ENCODE peak calls at places on chromosome 21, in five cellular contexts. I is lower lobe of right lung; X is HCT116; V is CD4-positive, CD25-positive, alpha-beta regulatory T cell; T is heart right ventricle. Z is an unnamed sample.
A peak's percentile ranks its signal among the peaks of the same experiment; 100 is the strongest.

GRCh38 chr21:25427828-25428227 is 179.5 kb downstream of the MRPL39 start:
- DNase-seq in I (no peak), X (no peak), V (no peak), T (no peak), Z (no peak)

GRCh38 chr21:25997788-25998611 is 172.6 kb downstream of the APP start:
- DNase-seq in I (no peak), X (peak; percentile 65), V (no peak), T (no peak), Z (peak; percentile 63)

GRCh38 chr21:44575307-44576024 is 1.9 kb downstream of the KRTAP10-4 start:
- DNase-seq in I (peak; percentile 28), X (no peak), V (no peak), T (no peak), Z (no peak)

GRCh38 chr21:46112731-46113215 is 14.9 kb downstream of the COL6A2 start:
- DNase-seq in I (no peak), X (no peak), V (no peak), T (no peak), Z (no peak)

GRCh38 chr21:25307489-25307888 is 299.8 kb downstream of the MRPL39 start:
- DNase-seq in I (no peak), X (no peak), V (no peak), T (no peak), Z (no peak)

GRCh38 chr21:34147835-34148804 is 74.7 kb downstream of the MRPS6 start:
- DNase-seq in I (no peak), X (no peak), V (no peak), T (no peak), Z (no peak)

GRCh38 chr21:35179990-35180557 is 131.0 kb upstream of the RUNX1 start:
- DNase-seq in I (no peak), X (no peak), V (no peak), T (no peak), Z (no peak)

GRCh38 chr21:30257773-30258172 is 25.0 kb downstream of the KRTAP24-1 start:
- DNase-seq in I (no peak), X (no peak), V (no peak), T (no peak), Z (no peak)

GRCh38 chr21:43318841-43319781 is 107.8 kb downstream of the SIK1 start:
- DNase-seq in I (no peak), X (no peak), V (no peak), T (peak; percentile 19), Z (no peak)

GRCh38 chr21:16113052-16113715 is 383.4 kb downstream of the USP25 start:
- DNase-seq in I (no peak), X (no peak), V (no peak), T (no peak), Z (no peak)

GRCh38 chr21:26127918-26128317 is 42.7 kb downstream of the APP start:
- DNase-seq in I (no peak), X (no peak), V (no peak), T (no peak), Z (no peak)

GRCh38 chr21:43637530-43637929 is 21.8 kb downstream of the HSF2BP start:
- DNase-seq in I (no peak), X (no peak), V (no peak), T (no peak), Z (no peak)

GRCh38 chr21:33491373-33492102 is at the start of gene DNAJC28:
- DNase-seq in I (peak; percentile 93), X (peak; percentile 85), V (peak; percentile 92), T (peak; percentile 95), Z (peak; percentile 96)

GRCh38 chr21:16162953-16163352 is 433.2 kb downstream of the USP25 start:
- DNase-seq in I (no peak), X (no peak), V (no peak), T (no peak), Z (no peak)

GRCh38 chr21:33411949-33412430 is 8.8 kb downstream of the IFNGR2 start:
- DNase-seq in I (no peak), X (no peak), V (no peak), T (no peak), Z (no peak)

GRCh38 chr21:44911384-44912157 is 9.1 kb downstream of the ITGB2 start:
- DNase-seq in I (peak; percentile 87), X (no peak), V (peak; percentile 29), T (peak; percentile 81), Z (no peak)

GRCh38 chr21:39149882-39150281 is 33.4 kb downstream of the PSMG1 start:
- DNase-seq in I (no peak), X (no peak), V (no peak), T (no peak), Z (no peak)
- H3K9me3 ChIP-seq in I (no peaks in the 10 kb centered on the region), X (no peaks in the 10 kb centered on the region), V (no peaks in the 10 kb centered on the region), T (no peaks in the 10 kb centered on the region), Z (no peaks in the 10 kb centered on the region)

GRCh38 chr21:36544545-36544944 is 64.6 kb upstream of the CLDN14 start:
- DNase-seq in I (no peak), X (no peak), V (no peak), T (no peak), Z (no peak)
- H3K4me3 ChIP-seq in I (no peak overlapping the region), X (no peak overlapping the region), V (no peak overlapping the region), T (no peak overlapping the region), Z (no peak overlapping the region)

GRCh38 chr21:41576010-41576615 is 68.2 kb upstream of the TMPRSS2 start:
- DNase-seq in I (no peak), X (no peak), V (no peak), T (no peak), Z (no peak)

GRCh38 chr21:41571938-41572510 is 64.1 kb upstream of the TMPRSS2 start:
- DNase-seq in I (no peak), X (peak; percentile 15), V (no peak), T (no peak), Z (no peak)

GRCh38 chr21:41570791-41571355 is 62.9 kb upstream of the TMPRSS2 start:
- DNase-seq in I (no peak), X (no peak), V (no peak), T (no peak), Z (no peak)

GRCh38 chr21:41578083-41578482 is 70.1 kb upstream of the TMPRSS2 start:
- DNase-seq in I (no peak), X (no peak), V (no peak), T (no peak), Z (no peak)

DNA sequence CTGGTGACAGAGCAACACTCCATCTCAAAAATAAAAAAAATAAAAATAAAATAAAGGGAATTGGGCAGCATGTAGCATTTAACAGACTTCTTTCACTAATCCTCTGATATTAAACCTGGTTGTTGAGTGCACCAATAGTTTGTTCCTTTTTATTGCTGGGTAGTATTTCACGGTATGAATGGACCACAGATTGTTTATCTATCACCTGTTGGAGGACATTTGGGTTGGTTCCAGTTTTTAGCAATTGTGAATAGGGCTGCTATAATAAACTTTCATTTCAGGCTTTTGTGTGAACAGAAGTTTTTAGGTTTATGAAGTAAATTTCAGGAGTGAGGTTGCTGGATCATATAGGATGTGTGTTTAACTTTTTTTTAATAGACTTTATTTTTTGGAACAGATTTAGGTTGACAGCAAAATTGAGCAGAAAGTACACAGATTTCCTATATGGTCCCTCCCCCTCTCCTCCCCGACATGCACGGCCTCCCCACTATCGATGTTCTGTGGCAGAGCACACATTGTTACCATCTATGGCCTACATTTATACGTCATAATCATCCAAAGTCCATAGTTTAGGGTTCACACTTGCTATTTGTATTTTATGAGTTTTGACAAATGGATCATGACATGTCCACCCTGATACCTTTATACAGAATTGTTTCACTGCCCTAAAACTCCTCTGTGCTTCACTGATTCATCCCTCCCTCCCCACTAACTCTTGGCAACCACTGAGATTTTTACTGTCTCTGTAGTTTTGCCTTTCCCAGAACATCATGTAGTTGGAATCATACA is 66.1 kb upstream of the TMPRSS2 start:
- DNase-seq in I (no peak), X (no peak), V (no peak), T (no peak), Z (no peak)
- H3K9me3 ChIP-seq in I (peaks cover 26% of the 10 kb centered on the region), X (no peaks in the 10 kb centered on the region), V (peaks cover 20% of the 10 kb centered on the region), T (peaks cover 38% of the 10 kb centered on the region), Z (no peaks in the 10 kb centered on the region)

GRCh38 chr21:40852563-40852962 is 5.6 kb upstream of the DSCAM start:
- DNase-seq in I (no peak), X (no peak), V (no peak), T (no peak), Z (no peak)
- H3K4me3 ChIP-seq in I (no peak overlapping the region), X (no peak overlapping the region), V (no peak overlapping the region), T (no peak overlapping the region), Z (no peak overlapping the region)

GRCh38 chr21:31480228-31480627 is 136.2 kb upstream of the TIAM1 start:
- DNase-seq in I (no peak), X (no peak), V (no peak), T (no peak), Z (no peak)

GRCh38 chr21:31479222-31479621 is 135.2 kb upstream of the TIAM1 start:
- DNase-seq in I (no peak), X (no peak), V (no peak), T (no peak), Z (no peak)

GRCh38 chr21:31484219-31484618 is 140.2 kb upstream of the TIAM1 start:
- DNase-seq in I (no peak), X (no peak), V (no peak), T (no peak), Z (no peak)

GRCh38 chr21:31479714-31480113 is 135.7 kb upstream of the TIAM1 start:
- DNase-seq in I (no peak), X (no peak), V (no peak), T (no peak), Z (no peak)

DNA sequence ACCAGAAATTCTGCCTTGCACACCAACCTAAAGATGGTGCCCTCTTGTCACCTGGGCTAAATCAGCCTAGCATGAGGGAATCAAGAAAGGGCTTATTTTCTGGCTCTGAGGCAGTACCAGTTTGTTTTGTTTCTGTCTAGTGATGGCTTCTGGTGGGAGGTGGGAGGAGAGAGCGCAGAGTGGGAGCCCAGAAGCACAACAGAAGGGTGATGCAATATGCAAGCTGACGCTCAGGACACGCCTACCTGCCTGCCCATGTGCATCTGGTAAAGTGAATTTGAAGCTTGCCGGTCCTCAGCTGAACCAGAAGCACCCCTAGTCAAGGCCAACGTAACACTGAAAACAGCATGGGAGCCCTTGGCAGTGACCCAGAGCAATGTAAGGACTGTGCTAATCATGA is 138.4 kb upstream of the TIAM1 start:
- DNase-seq in I (no peak), X (no peak), V (no peak), T (no peak), Z (no peak)
- H3K9me3 ChIP-seq in I (peaks cover 12% of the 10 kb centered on the region), X (peaks cover 12% of the 10 kb centered on the region), V (peaks cover 5% of the 10 kb centered on the region), T (peaks cover 29% of the 10 kb centered on the region), Z (no peaks in the 10 kb centered on the region)

GRCh38 chr21:40067751-40068150 is 200.5 kb downstream of the PCP4 start:
- DNase-seq in I (no peak), X (no peak), V (no peak), T (no peak), Z (no peak)
- H3K4me3 ChIP-seq in I (no peak overlapping the region), X (no peak overlapping the region), V (no peak overlapping the region), T (no peak overlapping the region), Z (no peak overlapping the region)